ENCODE peak calls at places on chromosomes 16 and 17, in nine cellular contexts. C is mucosa of descending colon, O is neural progenitor cell, G is aorta, H is upper lobe of left lung, W is psoas muscle, F is Panc1, A is left ventricle myocardium inferior, Y is heart right ventricle. I is an unnamed sample. For H3K4me1 and H3K36me3, the result is how much of the 10 kb centered on the place peaks cover.

GRCh38 chr17:41782142-41782541 is 4.4 kb downstream of the JUP start:
- DNase-seq in C (no peak), O (no peak), G (no peak), H (no peak), W (peak), F (no peak), A (peak), Y (peak), I (no peak)

GRCh38 chr17:57369509-57369945 is 113.2 kb downstream of the MSI2 start:
- DNase-seq in C (no peak), O (no peak), G (no peak), H (no peak), W (no peak), F (no peak), A (no peak), Y (no peak), I (no peak)

GRCh38 chr17:4341616-4341977 is 24.9 kb downstream of the UBE2G1 start:
- DNase-seq in C (no peak), O (no peak), G (no peak), H (no peak), W (no peak), F (no peak), A (no peak), Y (no peak), I (no peak)

GRCh38 chr16:53129281-53130192 is 74.7 kb downstream of the CHD9 start:
- DNase-seq in C (peak), O (no peak), G (no peak), H (no peak), W (no peak), F (no peak), A (no peak), Y (no peak), I (no peak)

GRCh38 chr17:50117202-50118040 is 12.5 kb downstream of the SAMD14 start:
- DNase-seq in C (peak), O (peak), G (no peak), H (peak), W (peak), F (no peak), A (no peak), Y (peak), I (peak)

GRCh38 chr17:76532072-76532651 is 5.3 kb downstream of the CYGB start:
- DNase-seq in C (no peak), O (no peak), G (no peak), H (no peak), W (no peak), F (no peak), A (no peak), Y (no peak), I (no peak)

GRCh38 chr16:68596266-68596665 is 48.8 kb upstream of the CDH3 start:
- DNase-seq in C (no peak), O (no peak), G (no peak), H (no peak), W (no peak), F (no peak), A (no peak), Y (no peak), I (no peak)

GRCh38 chr16:57271867-57272495 is 12.5 kb downstream of the PLLP start:
- DNase-seq in C (no peak), O (no peak), G (no peak), H (no peak), W (no peak), F (no peak), A (no peak), Y (no peak), I (no peak)

GRCh38 chr17:63550816-63551639 is 751 bp downstream of the DCAF7 start:
- DNase-seq in C (peak), O (peak), G (no peak), H (no peak), W (no peak), F (no peak), A (no peak), Y (no peak), I (peak)

GRCh38 chr17:74325376-74325742 is 667 bp upstream of the KIF19 start:
- DNase-seq in C (no peak), O (no peak), G (no peak), H (no peak), W (no peak), F (no peak), A (no peak), Y (peak), I (no peak)

DNA sequence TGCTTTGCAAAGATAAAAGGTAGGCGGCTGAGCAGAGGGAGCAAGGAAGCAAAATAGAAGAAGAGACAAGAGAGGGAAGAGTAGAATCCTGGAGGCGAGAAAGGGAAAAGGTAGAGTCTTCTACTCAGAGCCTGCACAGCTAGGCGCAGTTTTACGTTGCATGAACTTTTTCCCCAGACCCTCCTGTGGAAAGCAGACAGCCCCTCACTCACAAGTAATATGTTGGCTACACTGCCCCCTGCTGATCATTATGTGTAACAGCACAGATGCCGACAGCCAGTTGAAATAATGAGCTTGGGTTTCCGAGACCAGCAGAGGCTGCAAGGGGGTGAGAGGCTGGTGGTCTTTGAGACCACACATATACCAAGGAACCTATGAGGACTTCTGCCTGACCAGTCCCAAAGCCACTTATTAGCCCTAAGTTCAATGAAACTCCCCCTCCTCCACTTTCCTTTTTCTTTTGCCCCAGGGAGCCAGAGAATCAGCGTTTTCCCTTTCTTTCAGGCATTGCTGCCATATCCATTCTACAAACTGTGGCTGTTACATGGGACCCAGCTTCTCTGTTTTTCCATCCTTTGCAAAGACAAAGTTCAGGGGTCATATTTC is 22.5 kb upstream of the CMTR2 start:
- DNase-seq in C (peak), O (peak), G (no peak), H (no peak), W (no peak), F (peak), A (no peak), Y (no peak), I (no peak)
- H3K4me1 ChIP-seq in C (under half), O (under half), G (under half), H (under half), W (under half), F (under half), A (under half), Y (under half), I (under half)

GRCh38 chr16:88974080-88974479 is 2.9 kb downstream of the CBFA2T3 start:
- DNase-seq in C (no peak), O (no peak), G (no peak), H (peak), W (no peak), F (no peak), A (no peak), Y (no peak), I (no peak)
- H3K4me3 ChIP-seq in C (no peak), O (no peak), G (no peak), H (no peak), W (no peak), F (no peak), A (no peak), Y (no peak), I (no peak)

DNA sequence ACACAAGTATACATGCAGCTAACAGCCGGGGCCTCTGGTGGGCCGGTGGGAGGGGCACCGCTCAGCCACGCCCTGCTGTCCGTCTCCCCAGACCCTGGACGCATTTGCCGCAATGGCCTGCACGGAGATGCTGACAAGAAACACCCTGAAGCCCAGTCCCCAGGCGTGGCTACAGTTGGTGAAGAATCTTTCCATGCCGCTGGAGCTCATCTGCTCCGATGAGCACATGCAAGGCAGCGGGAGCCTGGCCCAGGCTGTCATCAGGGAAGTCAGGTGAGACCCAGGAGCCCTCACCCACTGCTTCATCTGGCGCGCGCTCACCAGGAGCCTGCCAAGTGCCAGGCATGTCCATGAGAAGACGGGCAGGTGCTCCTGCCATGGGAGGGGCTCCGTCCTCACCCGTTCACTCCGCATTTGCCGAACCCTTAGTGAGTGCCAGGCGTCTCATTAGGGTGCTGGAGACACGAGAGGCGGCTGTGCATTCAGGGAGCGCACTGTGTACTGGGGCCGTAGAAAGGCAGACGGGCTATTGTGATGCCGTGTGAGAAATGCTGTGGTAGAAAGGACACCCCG is 51.4 kb upstream of the ENDOV start:
- DNase-seq in C (no peak), O (no peak), G (peak), H (peak), W (no peak), F (no peak), A (no peak), Y (no peak), I (no peak)
- H3K36me3 ChIP-seq in C (under half), O (under half), G (under half), H (half or more), W (half or more), F (half or more), A (half or more), Y (half or more), I (half or more)

GRCh38 chr16:55390838-55391237 is 66.8 kb downstream of the IRX6 start:
- DNase-seq in C (no peak), O (no peak), G (no peak), H (no peak), W (no peak), F (no peak), A (no peak), Y (no peak), I (no peak)
- H3K4me1 ChIP-seq in C (under half), O (under half), G (under half), H (under half), W (under half), F (under half), A (under half), Y (under half), I (under half)